ENCODE peak calls at places on chromosomes 13 and 19, in nine cellular contexts. T, C, F, Q, D, I, R, Z and P are unnamed samples.

GRCh38 chr19:38095411-38096308 is 128.4 kb downstream of the DPF1 start:
- DNase-seq in T (peak), C (peak), F (peak), Q (peak), D (peak), I (peak), R (peak), Z (peak), P (peak)

GRCh38 chr13:46561691-46562090 is 8.7 kb downstream of the LRCH1 start:
- DNase-seq in T (peak), C (no peak), F (no peak), Q (no peak), D (no peak), I (peak), R (peak), Z (no peak), P (no peak)

GRCh38 chr13:50650936-50651638 is 192.4 kb downstream of the DLEU7 start:
- DNase-seq in T (peak), C (no peak), F (no peak), Q (no peak), D (no peak), I (no peak), R (peak), Z (no peak), P (no peak)

GRCh38 chr13:46641274-46642081 is 88.5 kb downstream of the LRCH1 start:
- DNase-seq in T (peak), C (no peak), F (no peak), Q (no peak), D (no peak), I (no peak), R (no peak), Z (peak), P (no peak)

GRCh38 chr13:109026266-109026665 is 396.9 kb downstream of the MYO16 start:
- DNase-seq in T (no peak), C (no peak), F (no peak), Q (no peak), D (no peak), I (no peak), R (no peak), Z (no peak), P (no peak)

GRCh38 chr13:43087960-43088580 is 64.7 kb downstream of the DNAJC15 start:
- DNase-seq in T (peak), C (no peak), F (no peak), Q (no peak), D (no peak), I (peak), R (peak), Z (no peak), P (no peak)

GRCh38 chr13:74732736-74733135 is 598.5 kb upstream of the KLF12 start:
- DNase-seq in T (no peak), C (no peak), F (no peak), Q (no peak), D (no peak), I (no peak), R (no peak), Z (no peak), P (no peak)

GRCh38 chr19:801861-802496 is 4.7 kb downstream of the PTBP1 start:
- DNase-seq in T (peak), C (peak), F (no peak), Q (no peak), D (peak), I (no peak), R (peak), Z (peak), P (no peak)

GRCh38 chr13:99383946-99384345 is 76.7 kb upstream of the GPR183 start:
- DNase-seq in T (no peak), C (no peak), F (no peak), Q (no peak), D (no peak), I (no peak), R (no peak), Z (no peak), P (no peak)

GRCh38 chr13:113387396-113387795 is 23.5 kb upstream of the GRTP1 start:
- DNase-seq in T (no peak), C (no peak), F (no peak), Q (no peak), D (no peak), I (peak), R (no peak), Z (no peak), P (no peak)

GRCh38 chr19:38683393-38684077 is 36.1 kb downstream of the ACTN4 start:
- DNase-seq in T (peak), C (peak), F (no peak), Q (no peak), D (peak), I (peak), R (peak), Z (peak), P (peak)

GRCh38 chr19:40219721-40220276 is 1.6 kb upstream of the TTC9B start:
- DNase-seq in T (peak), C (no peak), F (no peak), Q (no peak), D (no peak), I (peak), R (peak), Z (no peak), P (peak)

GRCh38 chr13:66660013-66660804 is 569.9 kb downstream of the PCDH9 start:
- DNase-seq in T (peak), C (no peak), F (no peak), Q (no peak), D (no peak), I (no peak), R (peak), Z (no peak), P (peak)

GRCh38 chr19:3966051-3967017 is 4.6 kb downstream of the DAPK3 start:
- DNase-seq in T (no peak), C (no peak), F (no peak), Q (no peak), D (no peak), I (peak), R (no peak), Z (no peak), P (no peak)

GRCh38 chr19:46967578-46968018 is 52.0 kb upstream of the NPAS1 start:
- DNase-seq in T (no peak), C (peak), F (no peak), Q (no peak), D (peak), I (peak), R (no peak), Z (peak), P (peak)

GRCh38 chr19:16772841-16773240 is 53.2 kb downstream of the NWD1 start:
- DNase-seq in T (no peak), C (no peak), F (no peak), Q (no peak), D (no peak), I (no peak), R (no peak), Z (no peak), P (no peak)

GRCh38 chr13:44971656-44972595 is 17.3 kb downstream of the NUFIP1 start:
- DNase-seq in T (no peak), C (no peak), F (no peak), Q (no peak), D (no peak), I (no peak), R (no peak), Z (no peak), P (no peak)

GRCh38 chr19:1755467-1756155 is 2.3 kb downstream of the ONECUT3 start:
- DNase-seq in T (no peak), C (no peak), F (no peak), Q (no peak), D (no peak), I (no peak), R (no peak), Z (no peak), P (no peak)

GRCh38 chr13:80213201-80213600 is 127.7 kb downstream of the SPRY2 start:
- DNase-seq in T (no peak), C (no peak), F (no peak), Q (no peak), D (no peak), I (no peak), R (no peak), Z (no peak), P (no peak)

GRCh38 chr19:17686027-17686511 is 2.1 kb downstream of the UNC13A start:
- DNase-seq in T (no peak), C (no peak), F (peak), Q (no peak), D (no peak), I (no peak), R (no peak), Z (no peak), P (no peak)

GRCh38 chr13:78121459-78122348 is 203.1 kb upstream of the EDNRB start:
- DNase-seq in T (peak), C (peak), F (peak), Q (no peak), D (peak), I (peak), R (peak), Z (peak), P (no peak)

GRCh38 chr13:94305463-94305862 is 174.0 kb downstream of the DCT start:
- DNase-seq in T (peak), C (no peak), F (no peak), Q (no peak), D (no peak), I (no peak), R (peak), Z (no peak), P (peak)

GRCh38 chr19:4633140-4633967 is 6.0 kb upstream of the TNFAIP8L1 start:
- DNase-seq in T (peak), C (peak), F (peak), Q (no peak), D (peak), I (peak), R (peak), Z (peak), P (peak)

GRCh38 chr13:40479196-40479845 is 187.1 kb downstream of the FOXO1 start:
- DNase-seq in T (no peak), C (no peak), F (no peak), Q (no peak), D (no peak), I (no peak), R (no peak), Z (peak), P (no peak)

GRCh38 chr19:31510635-31511034 is 161.4 kb upstream of the TSHZ3 start:
- DNase-seq in T (no peak), C (no peak), F (no peak), Q (no peak), D (no peak), I (no peak), R (no peak), Z (no peak), P (no peak)

GRCh38 chr19:14554382-14554812 is 17.5 kb downstream of the NDUFB7 start:
- DNase-seq in T (no peak), C (no peak), F (no peak), Q (no peak), D (peak), I (peak), R (no peak), Z (peak), P (no peak)

GRCh38 chr19:14555918-14556661 is 15.8 kb downstream of the NDUFB7 start:
- DNase-seq in T (no peak), C (no peak), F (no peak), Q (no peak), D (no peak), I (no peak), R (no peak), Z (no peak), P (no peak)

GRCh38 chr19:14553042-14553938 is 18.6 kb downstream of the NDUFB7 start:
- DNase-seq in T (no peak), C (no peak), F (no peak), Q (no peak), D (no peak), I (no peak), R (no peak), Z (no peak), P (no peak)

GRCh38 chr19:14556662-14557188 is 15.1 kb downstream of the NDUFB7 start:
- DNase-seq in T (peak), C (peak), F (peak), Q (peak), D (peak), I (peak), R (peak), Z (peak), P (no peak)

DNA sequence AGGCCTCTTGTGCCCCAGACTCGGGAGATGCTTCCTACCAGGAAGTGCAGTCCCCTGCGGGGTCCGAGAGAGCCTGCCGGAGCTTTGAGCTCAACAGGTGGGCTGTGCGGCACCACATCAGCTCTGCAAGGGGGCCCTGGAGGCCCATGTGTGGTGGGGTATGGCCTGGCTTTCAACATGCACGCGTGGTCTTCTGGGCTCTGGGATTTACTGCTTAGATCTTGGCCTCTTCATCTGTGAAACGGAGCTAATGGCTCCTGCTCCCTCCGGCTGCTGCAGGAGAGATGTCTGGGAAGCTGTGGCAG is 18.0 kb downstream of the NDUFB7 start:
- DNase-seq in T (no peak), C (no peak), F (no peak), Q (no peak), D (no peak), I (no peak), R (no peak), Z (no peak), P (no peak)
- H3K27ac ChIP-seq in T (no peak), C (peak), F (no peak), Q (no peak), D (peak), I (no peak), R (no peak), Z (no peak), P (peak)

GRCh38 chr19:6047256-6047655 is 63.0 kb downstream of the RFX2 start:
- DNase-seq in T (no peak), C (no peak), F (no peak), Q (no peak), D (peak), I (no peak), R (no peak), Z (no peak), P (no peak)
- H3K27ac ChIP-seq in T (no peak), C (no peak), F (no peak), Q (no peak), D (no peak), I (no peak), R (no peak), Z (no peak), P (no peak)

GRCh38 chr19:11264452-11265176 is 2.3 kb upstream of the DOCK6 start:
- DNase-seq in T (peak), C (peak), F (no peak), Q (no peak), D (no peak), I (peak), R (no peak), Z (peak), P (no peak)

GRCh38 chr19:11263726-11264125 is 1.4 kb upstream of the DOCK6 start:
- DNase-seq in T (no peak), C (no peak), F (no peak), Q (no peak), D (no peak), I (no peak), R (no peak), Z (no peak), P (no peak)

GRCh38 chr19:11265785-11266236 is 3.5 kb upstream of the DOCK6 start:
- DNase-seq in T (no peak), C (no peak), F (no peak), Q (no peak), D (no peak), I (peak), R (peak), Z (no peak), P (peak)

GRCh38 chr19:11267316-11268085 is 5.2 kb upstream of the DOCK6 start:
- DNase-seq in T (no peak), C (no peak), F (no peak), Q (no peak), D (no peak), I (no peak), R (no peak), Z (no peak), P (no peak)

DNA sequence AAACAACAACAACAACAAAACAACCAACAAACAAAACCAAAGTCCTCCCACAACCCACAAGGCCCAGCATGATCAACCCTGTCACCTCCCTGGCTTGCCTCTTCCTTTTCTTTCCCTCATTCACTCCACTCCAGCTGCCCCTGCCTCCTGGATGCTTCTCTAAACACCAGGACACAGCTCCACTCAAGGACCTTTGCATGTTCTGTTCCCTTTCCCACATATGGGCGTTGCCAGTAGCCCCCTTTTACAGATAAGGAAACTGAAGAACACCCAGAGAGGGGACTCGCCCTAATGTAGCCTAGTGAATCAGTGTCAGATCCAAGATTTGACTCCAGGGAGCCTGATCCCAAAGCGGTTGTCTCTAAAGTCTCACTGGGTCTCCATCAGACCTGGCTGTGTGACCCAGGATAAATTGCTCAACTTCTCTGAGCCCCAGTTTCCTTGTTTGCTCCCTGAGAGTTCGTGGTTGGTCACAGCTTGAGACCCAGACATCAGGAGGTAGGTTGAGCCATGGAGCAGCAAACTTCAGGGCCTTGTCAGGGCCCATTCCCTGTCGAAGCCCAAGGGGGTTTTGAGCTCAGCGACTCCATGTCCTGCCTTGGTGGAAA is 3.0 kb upstream of the DOCK6 start:
- DNase-seq in T (no peak), C (no peak), F (no peak), Q (no peak), D (no peak), I (no peak), R (no peak), Z (no peak), P (no peak)
- H3K27ac ChIP-seq in T (peak), C (no peak), F (no peak), Q (no peak), D (no peak), I (peak), R (no peak), Z (peak), P (peak)

GRCh38 chr19:13806728-13807127 is 11.5 kb downstream of the ZSWIM4 start:
- DNase-seq in T (no peak), C (no peak), F (no peak), Q (no peak), D (no peak), I (no peak), R (no peak), Z (no peak), P (no peak)
- H3K27ac ChIP-seq in T (no peak), C (no peak), F (no peak), Q (no peak), D (no peak), I (no peak), R (no peak), Z (no peak), P (no peak)